ENCODE peak calls at places on chromosomes 3 and 15, in six cellular contexts. One of them, this sample, is unnamed.

GRCh38 chr15:48025118-48025517 is 95.7 kb upstream of the SLC24A5 start:
- DNase-seq in CD8-positive, alpha-beta T cell: no peak
- DNase-seq in HFFc6: no peak
- DNase-seq in Peyer's patch: no peak
- DNase-seq in B cell: no peak
- DNase-seq in A549: no peak
- DNase-seq in this sample: no peak

GRCh38 chr3:7709383-7710082 is 792.1 kb upstream of the LMCD1 start:
- DNase-seq in CD8-positive, alpha-beta T cell: no peak
- DNase-seq in HFFc6: no peak
- DNase-seq in Peyer's patch: no peak
- DNase-seq in B cell: no peak
- DNase-seq in A549: no peak
- DNase-seq in this sample: no peak

GRCh38 chr3:150376001-150376848 is 31.9 kb upstream of the TSC22D2 start:
- DNase-seq in CD8-positive, alpha-beta T cell: no peak
- DNase-seq in HFFc6: no peak
- DNase-seq in Peyer's patch: no peak
- DNase-seq in B cell: no peak
- DNase-seq in A549: peak; percentile 16
- DNase-seq in this sample: peak; percentile 71

GRCh38 chr15:55319537-55320325 is 709 bp downstream of the PIGB start:
- DNase-seq in CD8-positive, alpha-beta T cell: no peak
- DNase-seq in HFFc6: no peak
- DNase-seq in Peyer's patch: no peak
- DNase-seq in B cell: no peak
- DNase-seq in A549: peak; percentile 29
- DNase-seq in this sample: peak; percentile 4

GRCh38 chr3:45055032-45055410 is 28.9 kb downstream of the CLEC3B start:
- DNase-seq in CD8-positive, alpha-beta T cell: no peak
- DNase-seq in HFFc6: peak; percentile 57
- DNase-seq in Peyer's patch: no peak
- DNase-seq in B cell: no peak
- DNase-seq in A549: no peak
- DNase-seq in this sample: peak; percentile 43

GRCh38 chr3:16533928-16534913 is 20.7 kb upstream of the RFTN1 start:
- DNase-seq in CD8-positive, alpha-beta T cell: no peak
- DNase-seq in HFFc6: no peak
- DNase-seq in Peyer's patch: no peak
- DNase-seq in B cell: no peak
- DNase-seq in A549: no peak
- DNase-seq in this sample: no peak

GRCh38 chr15:39665629-39666245 is 84.9 kb downstream of the THBS1 start:
- DNase-seq in CD8-positive, alpha-beta T cell: no peak
- DNase-seq in HFFc6: no peak
- DNase-seq in Peyer's patch: no peak
- DNase-seq in B cell: no peak
- DNase-seq in A549: no peak
- DNase-seq in this sample: no peak

GRCh38 chr3:173257797-173258196 is 116.8 kb upstream of the SPATA16 start:
- DNase-seq in CD8-positive, alpha-beta T cell: no peak
- DNase-seq in HFFc6: no peak
- DNase-seq in Peyer's patch: no peak
- DNase-seq in B cell: no peak
- DNase-seq in A549: no peak
- DNase-seq in this sample: no peak

GRCh38 chr15:93146196-93146595 is 57.2 kb upstream of the RGMA start:
- DNase-seq in CD8-positive, alpha-beta T cell: no peak
- DNase-seq in HFFc6: no peak
- DNase-seq in Peyer's patch: no peak
- DNase-seq in B cell: no peak
- DNase-seq in A549: no peak
- DNase-seq in this sample: no peak

GRCh38 chr15:89514596-89515406 is 18.4 kb upstream of the RHCG start:
- DNase-seq in CD8-positive, alpha-beta T cell: no peak
- DNase-seq in HFFc6: no peak
- DNase-seq in Peyer's patch: no peak
- DNase-seq in B cell: no peak
- DNase-seq in A549: peak; percentile 84
- DNase-seq in this sample: no peak

GRCh38 chr3:99430348-99431134 is 207.9 kb upstream of the COL8A1 start:
- DNase-seq in CD8-positive, alpha-beta T cell: no peak
- DNase-seq in HFFc6: peak; percentile 4
- DNase-seq in Peyer's patch: no peak
- DNase-seq in B cell: no peak
- DNase-seq in A549: no peak
- DNase-seq in this sample: no peak

GRCh38 chr3:142152349-142152748 is 3.0 kb upstream of the TFDP2 start:
- DNase-seq in CD8-positive, alpha-beta T cell: no peak
- DNase-seq in HFFc6: no peak
- DNase-seq in Peyer's patch: no peak
- DNase-seq in B cell: no peak
- DNase-seq in A549: peak; percentile 21
- DNase-seq in this sample: no peak

GRCh38 chr3:194009019-194009418 is 126.9 kb upstream of the HES1 start:
- DNase-seq in CD8-positive, alpha-beta T cell: no peak
- DNase-seq in HFFc6: no peak
- DNase-seq in Peyer's patch: no peak
- DNase-seq in B cell: no peak
- DNase-seq in A549: no peak
- DNase-seq in this sample: no peak

GRCh38 chr15:60798821-60799220 is 319.9 kb upstream of the ICE2 start:
- DNase-seq in CD8-positive, alpha-beta T cell: no peak
- DNase-seq in HFFc6: peak; percentile 49
- DNase-seq in Peyer's patch: no peak
- DNase-seq in B cell: no peak
- DNase-seq in A549: no peak
- DNase-seq in this sample: peak; percentile 39

GRCh38 chr15:51224428-51224827 is 114.0 kb downstream of the CYP19A1 start:
- DNase-seq in CD8-positive, alpha-beta T cell: no peak
- DNase-seq in HFFc6: no peak
- DNase-seq in Peyer's patch: no peak
- DNase-seq in B cell: no peak
- DNase-seq in A549: no peak
- DNase-seq in this sample: no peak

GRCh38 chr3:124297062-124297980 is 305.4 kb upstream of the ROPN1 start:
- DNase-seq in CD8-positive, alpha-beta T cell: no peak
- DNase-seq in HFFc6: no peak
- DNase-seq in Peyer's patch: no peak
- DNase-seq in B cell: no peak
- DNase-seq in A549: no peak
- DNase-seq in this sample: no peak

GRCh38 chr3:108131105-108131794 is 40.4 kb upstream of the CD47 start:
- DNase-seq in CD8-positive, alpha-beta T cell: no peak
- DNase-seq in HFFc6: peak; percentile 92
- DNase-seq in Peyer's patch: no peak
- DNase-seq in B cell: no peak
- DNase-seq in A549: peak; percentile 37
- DNase-seq in this sample: peak; percentile 59

GRCh38 chr3:66153961-66154923 is 66.6 kb upstream of the SLC25A26 start:
- DNase-seq in CD8-positive, alpha-beta T cell: no peak
- DNase-seq in HFFc6: peak; percentile 30
- DNase-seq in Peyer's patch: no peak
- DNase-seq in B cell: no peak
- DNase-seq in A549: no peak
- DNase-seq in this sample: no peak

GRCh38 chr3:42662037-42662812 is 8.7 kb downstream of the ZBTB47 start:
- DNase-seq in CD8-positive, alpha-beta T cell: no peak
- DNase-seq in HFFc6: no peak
- DNase-seq in Peyer's patch: no peak
- DNase-seq in B cell: no peak
- DNase-seq in A549: no peak
- DNase-seq in this sample: no peak

GRCh38 chr3:58082047-58082446 is 73.8 kb downstream of the FLNB start:
- DNase-seq in CD8-positive, alpha-beta T cell: peak; percentile 6
- DNase-seq in HFFc6: no peak
- DNase-seq in Peyer's patch: no peak
- DNase-seq in B cell: no peak
- DNase-seq in A549: no peak
- DNase-seq in this sample: no peak

GRCh38 chr15:39365161-39365560 is 215.7 kb upstream of the THBS1 start:
- DNase-seq in CD8-positive, alpha-beta T cell: no peak
- DNase-seq in HFFc6: peak; percentile 38
- DNase-seq in Peyer's patch: no peak
- DNase-seq in B cell: no peak
- DNase-seq in A549: no peak
- DNase-seq in this sample: no peak

GRCh38 chr15:62135532-62136134 is 29.5 kb downstream of the C2CD4B start:
- DNase-seq in CD8-positive, alpha-beta T cell: no peak
- DNase-seq in HFFc6: no peak
- DNase-seq in Peyer's patch: no peak
- DNase-seq in B cell: no peak
- DNase-seq in A549: peak; percentile 33
- DNase-seq in this sample: no peak

DNA sequence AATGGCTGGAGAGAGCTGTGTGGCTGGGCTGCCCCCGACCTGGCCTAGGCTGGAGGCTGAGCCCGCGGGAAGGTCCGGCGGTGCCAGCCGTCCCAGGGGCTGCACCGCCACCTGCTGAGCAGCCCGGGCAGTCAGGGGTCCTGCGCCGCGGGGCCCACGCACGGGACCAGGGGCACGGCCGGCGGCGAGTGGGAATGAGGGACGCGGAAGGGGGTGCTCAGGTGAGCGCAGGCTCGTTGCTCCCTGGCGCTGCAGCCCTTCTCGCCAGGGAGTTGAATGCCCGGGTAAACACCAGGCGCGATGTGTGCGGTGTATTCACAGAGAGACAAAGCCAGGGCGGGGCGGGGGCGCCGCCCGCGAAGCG is 666 bp upstream of the SEMA3F start:
- DNase-seq in CD8-positive, alpha-beta T cell: no peak
- DNase-seq in HFFc6: no peak
- DNase-seq in Peyer's patch: no peak
- DNase-seq in B cell: no peak
- DNase-seq in A549: no peak
- DNase-seq in this sample: no peak
- TF ChIP-seq CTCF in CD8-positive, alpha-beta T cell: no peak
- TF ChIP-seq CTCF in HFFc6: peak; percentile 32
- TF ChIP-seq CTCF in Peyer's patch: peak; percentile 20
- TF ChIP-seq CTCF in B cell: no peak
- TF ChIP-seq CTCF in A549: peak; percentile 20
- TF ChIP-seq CTCF in this sample: peak; percentile 5

DNA sequence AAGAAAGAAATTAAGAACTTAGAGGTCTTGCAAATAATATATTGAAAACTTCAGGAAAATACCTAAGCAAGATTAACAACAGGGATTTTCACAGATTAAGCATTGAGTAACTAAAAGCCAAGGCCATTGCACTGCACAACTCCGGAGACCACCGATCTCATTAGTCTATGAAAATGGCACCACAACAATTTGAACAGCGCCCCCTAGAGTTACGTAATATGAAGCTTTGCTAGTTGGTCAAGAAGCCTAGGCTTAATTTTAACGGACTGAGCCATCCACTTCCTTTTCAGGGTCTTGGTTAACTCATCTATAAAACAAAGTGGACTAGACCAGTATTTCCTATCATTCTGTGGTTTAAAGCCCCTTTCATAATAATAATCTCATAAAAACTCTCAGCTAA is 24.8 kb downstream of the TMEM212 start:
- DNase-seq in CD8-positive, alpha-beta T cell: no peak
- DNase-seq in HFFc6: no peak
- DNase-seq in Peyer's patch: no peak
- DNase-seq in B cell: no peak
- DNase-seq in A549: peak; percentile 52
- DNase-seq in this sample: no peak
- TF ChIP-seq CTCF in CD8-positive, alpha-beta T cell: no peak
- TF ChIP-seq CTCF in HFFc6: peak; percentile 76
- TF ChIP-seq CTCF in Peyer's patch: peak; percentile 10
- TF ChIP-seq CTCF in B cell: no peak
- TF ChIP-seq CTCF in A549: peak; percentile 32
- TF ChIP-seq CTCF in this sample: peak; percentile 15

DNA sequence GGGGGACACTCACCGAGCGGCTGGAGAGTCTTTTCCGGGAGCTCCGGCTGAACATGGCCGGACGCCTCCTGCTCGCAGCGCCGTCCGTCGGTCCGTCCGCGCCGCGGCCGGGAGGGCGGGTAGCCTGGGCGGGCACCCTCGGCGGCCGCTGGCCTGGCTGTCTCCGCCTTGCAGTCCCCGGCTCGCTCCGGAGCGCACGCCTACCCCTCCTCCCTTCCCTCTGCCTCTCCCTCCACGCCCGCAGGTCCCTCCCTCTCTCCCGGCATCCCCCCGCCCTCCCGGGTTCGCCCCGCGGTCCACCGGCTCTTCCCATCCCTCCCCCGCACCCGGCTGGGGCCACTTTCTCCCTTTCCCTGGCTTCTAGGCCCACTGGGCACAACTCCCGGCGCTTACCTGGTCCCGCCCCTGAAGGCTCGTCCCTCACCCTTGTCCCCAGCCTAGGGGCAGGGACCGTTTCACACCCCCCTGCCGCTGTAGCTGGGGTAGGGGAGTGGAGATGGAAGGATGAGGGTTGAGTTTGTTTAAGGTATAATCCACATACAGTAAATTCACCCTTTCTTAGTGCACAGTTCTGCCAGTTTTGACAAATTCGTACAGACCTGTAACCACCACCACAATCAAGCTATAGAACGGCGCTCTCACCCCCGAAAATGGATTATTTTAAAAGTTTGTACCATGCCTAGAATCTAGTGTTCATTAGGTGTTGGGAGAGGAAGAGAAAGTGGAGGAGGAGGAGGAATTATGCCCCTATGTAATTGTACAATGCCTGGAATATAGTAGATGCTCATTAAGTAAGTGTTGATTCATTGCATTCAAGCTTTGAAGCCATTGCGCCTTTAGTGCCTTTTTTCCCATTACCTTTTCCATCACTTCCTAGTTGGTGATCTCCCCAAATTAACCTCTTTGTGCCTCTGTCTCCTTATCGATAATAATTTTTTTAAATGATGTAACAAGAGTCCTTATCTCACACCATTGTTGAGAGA is 220.3 kb upstream of the PRICKLE2 start:
- DNase-seq in CD8-positive, alpha-beta T cell: no peak
- DNase-seq in HFFc6: no peak
- DNase-seq in Peyer's patch: no peak
- DNase-seq in B cell: no peak
- DNase-seq in A549: peak; percentile 32
- DNase-seq in this sample: no peak
- TF ChIP-seq CTCF in CD8-positive, alpha-beta T cell: no peak
- TF ChIP-seq CTCF in HFFc6: no peak
- TF ChIP-seq CTCF in Peyer's patch: no peak
- TF ChIP-seq CTCF in B cell: no peak
- TF ChIP-seq CTCF in A549: no peak
- TF ChIP-seq CTCF in this sample: no peak

GRCh38 chr3:123084738-123085237 is 18.0 kb downstream of the PDIA5 start:
- DNase-seq in CD8-positive, alpha-beta T cell: no peak
- DNase-seq in HFFc6: no peak
- DNase-seq in Peyer's patch: no peak
- DNase-seq in B cell: no peak
- DNase-seq in A549: no peak
- DNase-seq in this sample: no peak

GRCh38 chr3:123081718-123082369 is 15.0 kb downstream of the PDIA5 start:
- DNase-seq in CD8-positive, alpha-beta T cell: no peak
- DNase-seq in HFFc6: no peak
- DNase-seq in Peyer's patch: no peak
- DNase-seq in B cell: no peak
- DNase-seq in A549: no peak
- DNase-seq in this sample: no peak

GRCh38 chr3:123082370-123083065 is 15.7 kb downstream of the PDIA5 start:
- DNase-seq in CD8-positive, alpha-beta T cell: no peak
- DNase-seq in HFFc6: no peak
- DNase-seq in Peyer's patch: no peak
- DNase-seq in B cell: no peak
- DNase-seq in A549: no peak
- DNase-seq in this sample: no peak

GRCh38 chr3:123084192-123084591 is 17.4 kb downstream of the PDIA5 start:
- DNase-seq in CD8-positive, alpha-beta T cell: no peak
- DNase-seq in HFFc6: no peak
- DNase-seq in Peyer's patch: no peak
- DNase-seq in B cell: no peak
- DNase-seq in A549: no peak
- DNase-seq in this sample: no peak

GRCh38 chr3:123083446-123084124 is 16.8 kb downstream of the PDIA5 start:
- DNase-seq in CD8-positive, alpha-beta T cell: no peak
- DNase-seq in HFFc6: no peak
- DNase-seq in Peyer's patch: no peak
- DNase-seq in B cell: no peak
- DNase-seq in A549: no peak
- DNase-seq in this sample: no peak
- TF ChIP-seq CTCF in CD8-positive, alpha-beta T cell: no peak
- TF ChIP-seq CTCF in HFFc6: no peak
- TF ChIP-seq CTCF in Peyer's patch: no peak
- TF ChIP-seq CTCF in B cell: no peak
- TF ChIP-seq CTCF in A549: no peak
- TF ChIP-seq CTCF in this sample: no peak

This sample was measured in AG09319.